ENCODE peak calls at places on chromosomes 1 and 21, in five cellular contexts. T is HCT116, K is GM12891, G is ovary, C is suprapubic skin. F is an unnamed sample.

GRCh38 chr1:85628791-85629531 is 48.4 kb downstream of the CCN1 start:
- DNase-seq in T (peak), K (no peak), G (no peak), C (no peak), F (peak)

GRCh38 chr1:1366699-1367067 is 8.3 kb downstream of the AURKAIP1 start:
- DNase-seq in T (no peak), K (no peak), G (no peak), C (no peak), F (no peak)

GRCh38 chr1:12409676-12410075 is 179.8 kb downstream of the VPS13D start:
- DNase-seq in T (no peak), K (no peak), G (no peak), C (no peak), F (no peak)

GRCh38 chr1:115098979-115099692 is 9.8 kb upstream of the TSPAN2 start:
- DNase-seq in T (no peak), K (no peak), G (no peak), C (no peak), F (no peak)

GRCh38 chr21:14383596-14384210 is 757 bp upstream of the HSPA13 start:
- DNase-seq in T (no peak), K (no peak), G (no peak), C (no peak), F (no peak)

GRCh38 chr1:20321573-20321972 is 30.9 kb downstream of the VWA5B1 start:
- DNase-seq in T (no peak), K (no peak), G (no peak), C (no peak), F (no peak)

GRCh38 chr21:36504067-36505058 is 24.4 kb upstream of the CLDN14 start:
- DNase-seq in T (peak), K (no peak), G (no peak), C (no peak), F (peak)

GRCh38 chr1:11337536-11338350 is 64.7 kb downstream of the UBIAD1 start:
- DNase-seq in T (peak), K (peak), G (peak), C (no peak), F (no peak)

GRCh38 chr1:57281324-57281723 is 142.5 kb downstream of the DAB1 start:
- DNase-seq in T (no peak), K (no peak), G (no peak), C (no peak), F (no peak)

GRCh38 chr1:162028726-162029125 is 5.1 kb upstream of the OLFML2B start:
- DNase-seq in T (no peak), K (no peak), G (no peak), C (no peak), F (no peak)

GRCh38 chr1:228337711-228338520 is 68.7 kb downstream of the TRIM11 start:
- DNase-seq in T (no peak), K (no peak), G (peak), C (peak), F (no peak)

GRCh38 chr21:26093094-26093493 is 77.5 kb downstream of the APP start:
- DNase-seq in T (no peak), K (no peak), G (no peak), C (no peak), F (peak)

GRCh38 chr1:225765982-225766674 is 11.5 kb upstream of the SRP9 start:
- DNase-seq in T (no peak), K (no peak), G (peak), C (no peak), F (no peak)

GRCh38 chr1:2566106-2567045 is 10.2 kb downstream of the TNFRSF14 start:
- DNase-seq in T (no peak), K (no peak), G (no peak), C (peak), F (no peak)

GRCh38 chr1:232767381-232768074 is 37.7 kb upstream of the MAP10 start:
- DNase-seq in T (peak), K (no peak), G (peak), C (no peak), F (peak)

GRCh38 chr1:12383786-12384185 is 154.0 kb downstream of the VPS13D start:
- DNase-seq in T (no peak), K (no peak), G (no peak), C (no peak), F (no peak)

GRCh38 chr1:221045842-221046831 is 166.9 kb downstream of the HLX start:
- DNase-seq in T (no peak), K (no peak), G (no peak), C (no peak), F (no peak)

GRCh38 chr21:44846485-44847260 is 26.8 kb downstream of the PTTG1IP start:
- DNase-seq in T (no peak), K (no peak), G (no peak), C (no peak), F (no peak)

GRCh38 chr1:41347276-41347675 is 14.0 kb upstream of the FOXO6 start:
- DNase-seq in T (no peak), K (no peak), G (no peak), C (peak), F (no peak)

GRCh38 chr1:66575739-66576138 is 41.8 kb downstream of the SGIP1 start:
- DNase-seq in T (no peak), K (no peak), G (no peak), C (no peak), F (no peak)

GRCh38 chr1:48772221-48772620 is 4.5 kb downstream of the BEND5 start:
- DNase-seq in T (no peak), K (no peak), G (no peak), C (no peak), F (no peak)

GRCh38 chr1:61182049-61182448 is 99.7 kb downstream of the NFIA start:
- DNase-seq in T (no peak), K (no peak), G (no peak), C (no peak), F (no peak)

GRCh38 chr1:44312652-44313196 is 42.3 kb downstream of the ERI3 start:
- DNase-seq in T (no peak), K (no peak), G (no peak), C (no peak), F (no peak)

GRCh38 chr1:203325004-203325417 is 19.7 kb downstream of the BTG2 start:
- DNase-seq in T (no peak), K (no peak), G (no peak), C (no peak), F (no peak)

GRCh38 chr21:44874497-44875331 is 1.2 kb upstream of the PTTG1IP start:
- DNase-seq in T (no peak), K (no peak), G (peak), C (peak), F (no peak)

GRCh38 chr1:58883037-58883887 is 99.4 kb upstream of the JUN start:
- DNase-seq in T (peak), K (no peak), G (no peak), C (peak), F (peak)

GRCh38 chr1:145717833-145718232 is 1.5 kb upstream of the CD160 start:
- DNase-seq in T (no peak), K (no peak), G (no peak), C (no peak), F (no peak)

GRCh38 chr1:228285661-228286504 is 78.0 kb downstream of the OBSCN start:
- DNase-seq in T (no peak), K (no peak), G (peak), C (peak), F (no peak)

GRCh38 chr21:46157987-46158451 is 2.6 kb upstream of the FTCD start:
- DNase-seq in T (no peak), K (no peak), G (peak), C (peak), F (no peak)

GRCh38 chr21:29441651-29442050 is 142.9 kb downstream of the BACH1 start:
- DNase-seq in T (no peak), K (no peak), G (no peak), C (no peak), F (no peak)

GRCh38 chr1:47219590-47220220 is 12.3 kb downstream of the TAL1 start:
- DNase-seq in T (no peak), K (no peak), G (no peak), C (no peak), F (no peak)

GRCh38 chr1:28594661-28595411 is 2.8 kb downstream of the RAB42 start:
- DNase-seq in T (no peak), K (no peak), G (no peak), C (no peak), F (no peak)

GRCh38 chr1:204493882-204494280 is 724 bp downstream of the PIK3C2B start:
- DNase-seq in T (no peak), K (no peak), G (peak), C (no peak), F (peak)

GRCh38 chr1:228889289-228889688 is 154.0 kb downstream of the RHOU start:
- DNase-seq in T (no peak), K (no peak), G (no peak), C (no peak), F (no peak)

GRCh38 chr1:247966520-247967204 is 1.6 kb downstream of the OR2AK2 start:
- DNase-seq in T (no peak), K (no peak), G (no peak), C (no peak), F (no peak)

GRCh38 chr1:223846668-223847007 is 891 bp upstream of the TP53BP2 start:
- DNase-seq in T (no peak), K (no peak), G (peak), C (no peak), F (no peak)

DNA sequence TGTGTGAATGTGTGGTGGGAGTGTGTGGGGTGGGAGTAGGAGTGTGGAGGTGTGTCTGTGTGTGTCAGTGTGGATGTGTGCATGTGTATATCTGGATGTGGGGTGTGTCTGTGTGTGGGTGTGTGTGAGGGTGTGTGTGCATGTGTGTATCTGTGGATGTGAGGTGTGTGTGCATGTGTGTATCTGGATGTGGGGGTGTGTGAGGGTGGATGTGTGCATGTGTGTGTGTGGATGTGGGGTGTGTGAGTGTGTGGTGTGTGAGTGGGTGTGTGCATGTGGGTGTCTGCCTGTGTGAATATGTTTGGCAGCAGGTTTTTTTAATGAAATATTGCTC is 106.1 kb downstream of the PDE9A start:
- DNase-seq in T (no peak), K (no peak), G (no peak), C (no peak), F (no peak)
- TF ChIP-seq POLR2A in T (no peak), K (no peak), G (no peak), C (no peak), F (no peak)

GRCh38 chr1:147242449-147243227 is at the start of gene CHD1L:
- DNase-seq in T (peak), K (peak), G (peak), C (peak), F (peak)
- TF ChIP-seq POLR2A in T (peak), K (peak), G (peak), C (peak), F (peak)

GRCh38 chr1:8765253-8765652 is 52.2 kb downstream of the RERE start:
- DNase-seq in T (no peak), K (no peak), G (no peak), C (no peak), F (no peak)
- TF ChIP-seq POLR2A in T (no peak), K (no peak), G (no peak), C (no peak), F (no peak)

GRCh38 chr1:26826261-26827201 is at the start of gene ZDHHC18:
- DNase-seq in T (no peak), K (peak), G (peak), C (peak), F (peak)
- TF ChIP-seq POLR2A in T (peak), K (peak), G (no peak), C (peak), F (peak)

GRCh38 chr1:153973478-153973877 is 4.0 kb downstream of the JTB start:
- DNase-seq in T (no peak), K (no peak), G (no peak), C (no peak), F (no peak)
- TF ChIP-seq POLR2A in T (no peak), K (peak), G (no peak), C (no peak), F (no peak)

GRCh38 chr1:31715873-31716220 is 12.0 kb upstream of the COL16A1 start:
- DNase-seq in T (no peak), K (no peak), G (no peak), C (no peak), F (no peak)

GRCh38 chr1:31714442-31715096 is 10.8 kb upstream of the COL16A1 start:
- DNase-seq in T (no peak), K (no peak), G (peak), C (peak), F (peak)

GRCh38 chr1:31717341-31717740 is 13.5 kb upstream of the COL16A1 start:
- DNase-seq in T (no peak), K (no peak), G (no peak), C (no peak), F (peak)

GRCh38 chr1:31712625-31713024 is 8.8 kb upstream of the COL16A1 start:
- DNase-seq in T (no peak), K (no peak), G (peak), C (no peak), F (peak)

GRCh38 chr1:31715097-31715872 is 11.5 kb upstream of the COL16A1 start:
- DNase-seq in T (peak), K (no peak), G (peak), C (peak), F (peak)
- TF ChIP-seq POLR2A in T (peak), K (no peak), G (peak), C (peak), F (peak)

DNA sequence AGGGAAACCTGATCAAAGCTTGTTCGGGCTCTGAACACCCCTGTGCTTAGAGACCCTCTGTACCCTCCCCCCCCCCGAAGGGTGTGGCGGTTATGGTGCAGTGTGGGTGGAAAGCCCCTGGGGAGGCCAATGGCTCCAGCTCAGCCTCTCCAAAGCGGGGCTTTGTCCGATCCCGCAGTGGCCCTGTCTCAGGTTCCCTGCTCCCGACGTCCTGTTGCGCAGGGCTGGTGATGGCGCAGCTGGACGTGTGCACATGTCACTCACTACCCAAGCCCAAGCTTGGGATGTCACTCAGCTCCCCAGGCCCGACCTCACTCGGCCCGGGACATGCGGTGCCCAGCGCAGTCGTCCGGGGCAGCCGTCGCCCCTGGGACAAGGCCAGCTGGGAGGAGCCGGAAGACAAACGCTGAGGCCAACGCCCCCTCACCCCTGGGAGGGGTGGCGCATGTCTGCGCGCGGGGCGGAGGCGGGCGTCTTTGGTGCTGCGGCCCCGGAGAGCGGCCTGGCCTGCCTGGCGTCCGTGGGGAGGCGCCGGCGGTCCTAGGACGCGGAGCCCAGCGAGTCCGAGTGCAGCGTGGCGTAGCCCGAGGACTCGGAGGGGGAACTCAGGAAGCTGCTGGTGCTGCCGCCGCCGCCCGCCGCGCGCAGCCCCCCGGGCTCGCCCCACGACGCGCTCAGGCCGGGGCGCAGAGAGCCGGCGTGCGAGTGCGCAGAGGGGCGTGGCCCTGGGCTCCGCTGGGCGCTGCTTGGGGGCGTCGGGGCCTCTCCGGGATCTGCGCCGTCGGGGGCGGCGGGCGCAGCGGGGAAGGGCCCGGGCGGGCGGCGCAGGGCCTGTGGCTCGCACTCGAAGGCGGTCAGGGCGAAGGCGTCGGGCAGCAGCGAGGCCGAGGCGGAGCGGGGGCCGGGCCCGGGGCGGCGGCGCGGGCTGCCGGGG is 5.1 kb downstream of the HES3 start:
- DNase-seq in T (peak), K (no peak), G (peak), C (no peak), F (no peak)
- TF ChIP-seq POLR2A in T (no peak), K (no peak), G (no peak), C (no peak), F (no peak)

GRCh38 chr21:41459884-41460534 is 34.0 kb downstream of the MX1 start:
- DNase-seq in T (no peak), K (no peak), G (no peak), C (peak), F (no peak)
- TF ChIP-seq POLR2A in T (no peak), K (peak), G (no peak), C (no peak), F (no peak)

GRCh38 chr21:40736145-40736544 is 110.8 kb downstream of the DSCAM start:
- DNase-seq in T (no peak), K (no peak), G (no peak), C (no peak), F (no peak)
- TF ChIP-seq POLR2A in T (no peak), K (no peak), G (no peak), C (no peak), F (no peak)